ENCODE peak calls at places on chromosomes 5 and 9, in five cellular contexts. One of them, this sample, is unnamed.

GRCh38 chr5:175847503-175847902 is 23.9 kb upstream of the CPLX2 start:
- DNase-seq in transverse colon: no peak
- DNase-seq in SK-N-MC: no peak
- DNase-seq in SK-N-SH: no peak
- DNase-seq in HL-60: peak; percentile 29
- DNase-seq in this sample: no peak

GRCh38 chr5:167906209-167906853 is 385.1 kb upstream of the WWC1 start:
- DNase-seq in transverse colon: no peak
- DNase-seq in SK-N-MC: no peak
- DNase-seq in SK-N-SH: no peak
- DNase-seq in HL-60: no peak
- DNase-seq in this sample: no peak

GRCh38 chr9:16871358-16872151 is 1.1 kb upstream of the BNC2 start:
- DNase-seq in transverse colon: peak; percentile 44
- DNase-seq in SK-N-MC: no peak
- DNase-seq in SK-N-SH: peak; percentile 69
- DNase-seq in HL-60: peak; percentile 73
- DNase-seq in this sample: no peak

GRCh38 chr5:109853362-109853761 is 163.6 kb downstream of the MAN2A1 start:
- DNase-seq in transverse colon: no peak
- DNase-seq in SK-N-MC: no peak
- DNase-seq in SK-N-SH: no peak
- DNase-seq in HL-60: no peak
- DNase-seq in this sample: no peak

GRCh38 chr5:113562828-113563400 is 49.4 kb downstream of the YTHDC2 start:
- DNase-seq in transverse colon: no peak
- DNase-seq in SK-N-MC: no peak
- DNase-seq in SK-N-SH: no peak
- DNase-seq in HL-60: no peak
- DNase-seq in this sample: no peak

GRCh38 chr9:133347515-133347984 is 381 bp downstream of the MED22 start:
- DNase-seq in transverse colon: peak; percentile 50
- DNase-seq in SK-N-MC: no peak
- DNase-seq in SK-N-SH: peak; percentile 90
- DNase-seq in HL-60: no peak
- DNase-seq in this sample: no peak

GRCh38 chr9:105066265-105066865 is 138.4 kb upstream of the ABCA1 start:
- DNase-seq in transverse colon: no peak
- DNase-seq in SK-N-MC: no peak
- DNase-seq in SK-N-SH: no peak
- DNase-seq in HL-60: peak; percentile 89
- DNase-seq in this sample: no peak

GRCh38 chr5:1057841-1058548 is 49.4 kb downstream of the NKD2 start:
- DNase-seq in transverse colon: no peak
- DNase-seq in SK-N-MC: no peak
- DNase-seq in SK-N-SH: peak; percentile 29
- DNase-seq in HL-60: no peak
- DNase-seq in this sample: no peak

GRCh38 chr9:109264865-109265532 is 55.9 kb downstream of the EPB41L4B start:
- DNase-seq in transverse colon: peak; percentile 73
- DNase-seq in SK-N-MC: no peak
- DNase-seq in SK-N-SH: peak; percentile 64
- DNase-seq in HL-60: no peak
- DNase-seq in this sample: no peak

GRCh38 chr9:33480094-33480493 is 6.4 kb upstream of the NOL6 start:
- DNase-seq in transverse colon: no peak
- DNase-seq in SK-N-MC: no peak
- DNase-seq in SK-N-SH: no peak
- DNase-seq in HL-60: no peak
- DNase-seq in this sample: no peak

GRCh38 chr9:71854811-71855210 is 56.2 kb downstream of the ABHD17B start:
- DNase-seq in transverse colon: no peak
- DNase-seq in SK-N-MC: no peak
- DNase-seq in SK-N-SH: no peak
- DNase-seq in HL-60: no peak
- DNase-seq in this sample: no peak

DNA sequence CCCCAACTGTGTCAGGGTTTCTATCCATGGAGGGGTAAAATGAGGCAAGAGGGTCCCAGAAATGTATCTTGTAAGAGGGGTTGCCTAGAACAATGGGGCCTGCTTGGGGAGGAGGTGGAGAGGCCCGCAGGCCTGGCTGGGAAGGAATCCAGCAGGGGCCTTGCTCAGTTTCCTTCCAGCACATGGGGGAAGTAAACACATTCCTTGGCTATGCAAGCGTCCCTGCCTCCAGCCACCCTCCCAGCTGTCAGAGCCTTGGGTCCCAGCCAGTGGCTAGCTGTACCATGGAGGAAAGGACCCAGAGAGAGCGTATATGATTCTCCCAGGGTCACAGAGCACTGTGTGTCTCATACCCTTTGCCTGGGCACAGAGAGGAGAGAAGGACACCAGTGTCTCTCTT is 71.1 kb upstream of the IL17B start:
- DNase-seq in transverse colon: peak; percentile 60
- DNase-seq in SK-N-MC: no peak
- DNase-seq in SK-N-SH: no peak
- DNase-seq in HL-60: no peak
- DNase-seq in this sample: no peak
- TF ChIP-seq POLR2AphosphoS5 in transverse colon: peak; percentile 40
- TF ChIP-seq POLR2AphosphoS5 in SK-N-MC: no peak
- TF ChIP-seq POLR2AphosphoS5 in SK-N-SH: no peak
- TF ChIP-seq POLR2AphosphoS5 in HL-60: no peak
- TF ChIP-seq POLR2AphosphoS5 in this sample: no peak

GRCh38 chr5:89309268-89309667 is 426.3 kb upstream of the MEF2C start:
- DNase-seq in transverse colon: no peak
- DNase-seq in SK-N-MC: no peak
- DNase-seq in SK-N-SH: no peak
- DNase-seq in HL-60: no peak
- DNase-seq in this sample: no peak
- H3K27ac ChIP-seq in transverse colon: no peak overlapping the region
- H3K27ac ChIP-seq in SK-N-MC: no peak overlapping the region
- H3K27ac ChIP-seq in SK-N-SH: no peak overlapping the region
- H3K27ac ChIP-seq in HL-60: no peak overlapping the region
- H3K27ac ChIP-seq in this sample: no peak overlapping the region

GRCh38 chr5:73448451-73449136 is at the start of gene FOXD1:
- DNase-seq in transverse colon: peak; percentile 58
- DNase-seq in SK-N-MC: no peak
- DNase-seq in SK-N-SH: peak; percentile 80
- DNase-seq in HL-60: peak; percentile 9
- DNase-seq in this sample: peak; percentile 72

GRCh38 chr5:73452215-73452614 is 3.6 kb upstream of the FOXD1 start:
- DNase-seq in transverse colon: no peak
- DNase-seq in SK-N-MC: no peak
- DNase-seq in SK-N-SH: no peak
- DNase-seq in HL-60: no peak
- DNase-seq in this sample: no peak

GRCh38 chr5:73450672-73451217 is 2.2 kb upstream of the FOXD1 start:
- DNase-seq in transverse colon: no peak
- DNase-seq in SK-N-MC: no peak
- DNase-seq in SK-N-SH: no peak
- DNase-seq in HL-60: no peak
- DNase-seq in this sample: no peak

GRCh38 chr5:73450041-73450598 is 1.5 kb upstream of the FOXD1 start:
- DNase-seq in transverse colon: no peak
- DNase-seq in SK-N-MC: no peak
- DNase-seq in SK-N-SH: no peak
- DNase-seq in HL-60: no peak
- DNase-seq in this sample: no peak

GRCh38 chr5:73451218-73452130 is 2.9 kb upstream of the FOXD1 start:
- DNase-seq in transverse colon: peak; percentile 71
- DNase-seq in SK-N-MC: no peak
- DNase-seq in SK-N-SH: peak; percentile 83
- DNase-seq in HL-60: peak; percentile 14
- DNase-seq in this sample: no peak
- H3K4me3 ChIP-seq in transverse colon: no peak overlapping the region
- H3K4me3 ChIP-seq in SK-N-MC: peak overlapping the region; percentile 85
- H3K4me3 ChIP-seq in SK-N-SH: peak overlapping the region; percentile 53
- H3K4me3 ChIP-seq in HL-60: no peak overlapping the region
- H3K4me3 ChIP-seq in this sample: peak overlapping the region; percentile 22

GRCh38 chr5:107607656-107608368 is 62.9 kb downstream of the EFNA5 start:
- DNase-seq in transverse colon: no peak
- DNase-seq in SK-N-MC: no peak
- DNase-seq in SK-N-SH: no peak
- DNase-seq in HL-60: no peak
- DNase-seq in this sample: no peak
- TF ChIP-seq POLR2AphosphoS5 in transverse colon: no peak
- TF ChIP-seq POLR2AphosphoS5 in SK-N-MC: no peak
- TF ChIP-seq POLR2AphosphoS5 in SK-N-SH: no peak
- TF ChIP-seq POLR2AphosphoS5 in HL-60: no peak
- TF ChIP-seq POLR2AphosphoS5 in this sample: no peak

DNA sequence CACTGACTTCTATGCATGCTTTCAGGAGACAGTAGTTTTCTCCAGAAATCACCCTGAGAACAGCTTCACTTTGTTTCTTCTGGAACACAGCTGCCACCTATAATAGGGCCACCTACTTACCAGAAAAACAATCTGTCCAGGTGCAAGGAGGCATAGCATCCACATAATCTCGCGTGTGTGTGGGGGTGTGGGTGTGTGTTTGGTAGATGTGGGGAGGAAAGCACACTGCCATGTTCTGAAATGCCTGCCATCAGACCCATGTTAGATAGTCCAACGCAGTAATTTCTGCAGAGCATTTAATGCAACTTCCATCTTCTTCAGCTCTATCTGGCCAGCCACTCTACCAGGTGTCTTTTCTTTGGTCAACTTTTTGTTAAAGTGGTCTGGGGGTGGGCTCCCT is 102.9 kb downstream of the ACER2 start:
- DNase-seq in transverse colon: no peak
- DNase-seq in SK-N-MC: no peak
- DNase-seq in SK-N-SH: no peak
- DNase-seq in HL-60: no peak
- DNase-seq in this sample: no peak
- H3K27ac ChIP-seq in transverse colon: no peak overlapping the region
- H3K27ac ChIP-seq in SK-N-MC: no peak overlapping the region
- H3K27ac ChIP-seq in SK-N-SH: no peak overlapping the region
- H3K27ac ChIP-seq in HL-60: no peak overlapping the region
- H3K27ac ChIP-seq in this sample: no peak overlapping the region

GRCh38 chr5:50711280-50711679 is 44.8 kb downstream of the PARP8 start:
- DNase-seq in transverse colon: peak; percentile 53
- DNase-seq in SK-N-MC: no peak
- DNase-seq in SK-N-SH: peak; percentile 2
- DNase-seq in HL-60: peak; percentile 68
- DNase-seq in this sample: no peak
- H3K4me3 ChIP-seq in transverse colon: no peak overlapping the region
- H3K4me3 ChIP-seq in SK-N-MC: no peak overlapping the region
- H3K4me3 ChIP-seq in SK-N-SH: no peak overlapping the region
- H3K4me3 ChIP-seq in HL-60: no peak overlapping the region
- H3K4me3 ChIP-seq in this sample: peak overlapping the region; percentile 1

GRCh38 chr5:16886366-16886736 is 49.7 kb downstream of the MYO10 start:
- DNase-seq in transverse colon: no peak
- DNase-seq in SK-N-MC: no peak
- DNase-seq in SK-N-SH: no peak
- DNase-seq in HL-60: no peak
- DNase-seq in this sample: no peak
- TF ChIP-seq POLR2AphosphoS5 in transverse colon: no peak
- TF ChIP-seq POLR2AphosphoS5 in SK-N-MC: peak; percentile 29
- TF ChIP-seq POLR2AphosphoS5 in SK-N-SH: no peak
- TF ChIP-seq POLR2AphosphoS5 in HL-60: no peak
- TF ChIP-seq POLR2AphosphoS5 in this sample: no peak

GRCh38 chr5:71629950-71630349 is 42.8 kb downstream of the MCCC2 start:
- DNase-seq in transverse colon: no peak
- DNase-seq in SK-N-MC: no peak
- DNase-seq in SK-N-SH: no peak
- DNase-seq in HL-60: no peak
- DNase-seq in this sample: no peak
- H3K27ac ChIP-seq in transverse colon: no peak overlapping the region
- H3K27ac ChIP-seq in SK-N-MC: no peak overlapping the region
- H3K27ac ChIP-seq in SK-N-SH: no peak overlapping the region
- H3K27ac ChIP-seq in HL-60: no peak overlapping the region
- H3K27ac ChIP-seq in this sample: no peak overlapping the region

DNA sequence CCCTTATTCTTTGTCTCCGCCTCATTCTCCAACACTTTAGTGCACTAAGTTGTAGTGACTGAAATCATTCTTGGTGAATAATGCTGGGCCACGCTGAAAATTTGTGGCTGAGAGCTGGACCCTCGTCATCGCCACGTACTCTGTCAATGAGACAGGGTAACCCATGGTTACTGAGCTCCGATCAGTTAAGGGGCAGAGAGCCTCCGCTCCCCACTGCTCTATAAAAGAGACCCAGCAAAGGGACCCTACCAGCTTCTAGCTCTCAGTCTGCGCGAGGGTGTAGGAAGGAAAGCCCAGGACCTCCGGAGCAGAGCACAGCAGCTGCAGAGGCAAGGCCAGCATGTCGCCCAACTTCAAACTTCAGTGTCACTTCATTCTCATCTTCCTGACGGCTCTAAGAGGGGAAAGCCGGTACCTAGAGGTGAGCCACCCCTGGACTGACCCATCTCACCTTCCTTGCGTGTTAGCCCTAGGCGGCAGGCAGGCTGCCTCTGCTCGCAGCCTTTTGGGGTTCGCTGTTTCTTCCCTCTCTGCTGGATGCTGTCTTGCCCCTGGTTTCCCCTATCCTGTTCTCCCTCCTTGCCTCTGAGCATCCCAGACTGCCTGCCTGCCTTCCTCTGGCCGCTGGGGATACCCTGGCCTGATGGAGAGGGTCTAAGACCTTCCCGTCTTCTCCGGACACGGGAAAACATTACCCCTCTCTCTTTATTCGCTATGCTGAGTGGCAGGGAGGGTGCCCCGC is at the start of gene CRHBP:
- DNase-seq in transverse colon: no peak
- DNase-seq in SK-N-MC: no peak
- DNase-seq in SK-N-SH: peak; percentile 40
- DNase-seq in HL-60: no peak
- DNase-seq in this sample: no peak
- H3K4me3 ChIP-seq in transverse colon: no peak within 1 kb of the TSS
- H3K4me3 ChIP-seq in SK-N-MC: peak within 1 kb of the TSS; percentile 38
- H3K4me3 ChIP-seq in SK-N-SH: peak within 1 kb of the TSS; percentile 34
- H3K4me3 ChIP-seq in HL-60: no peak within 1 kb of the TSS
- H3K4me3 ChIP-seq in this sample: peak within 1 kb of the TSS; percentile 47